ENCODE peak calls at places on chromosome 22, in five cellular contexts. One of them, this sample, is unnamed.

GRCh38 chr22:19277785-19278184 is 13.7 kb downstream of the CLTCL1 start:
- DNase-seq in GM12878: no peak
- DNase-seq in RWPE2: no peak
- DNase-seq in astrocyte of the cerebellum: no peak
- DNase-seq in kidney epithelial cell: no peak
- DNase-seq in this sample: no peak

GRCh38 chr22:37050913-37051628 is 471 bp upstream of the KCTD17 start:
- DNase-seq in GM12878: no peak
- DNase-seq in RWPE2: no peak
- DNase-seq in astrocyte of the cerebellum: no peak
- DNase-seq in kidney epithelial cell: no peak
- DNase-seq in this sample: no peak

GRCh38 chr22:37659066-37659896 is 758 bp downstream of the PDXP start:
- DNase-seq in GM12878: no peak
- DNase-seq in RWPE2: no peak
- DNase-seq in astrocyte of the cerebellum: no peak
- DNase-seq in kidney epithelial cell: no peak
- DNase-seq in this sample: no peak

GRCh38 chr22:36417281-36417686 is 29.5 kb upstream of the MYH9 start:
- DNase-seq in GM12878: no peak
- DNase-seq in RWPE2: peak; percentile 90
- DNase-seq in astrocyte of the cerebellum: no peak
- DNase-seq in kidney epithelial cell: no peak
- DNase-seq in this sample: no peak

GRCh38 chr22:37428649-37429586 is 1.6 kb upstream of the ELFN2 start:
- DNase-seq in GM12878: no peak
- DNase-seq in RWPE2: no peak
- DNase-seq in astrocyte of the cerebellum: peak; percentile 19
- DNase-seq in kidney epithelial cell: no peak
- DNase-seq in this sample: no peak

GRCh38 chr22:33049125-33049729 is 9.0 kb downstream of the SYN3 start:
- DNase-seq in GM12878: peak; percentile 5
- DNase-seq in RWPE2: no peak
- DNase-seq in astrocyte of the cerebellum: peak; percentile 45
- DNase-seq in kidney epithelial cell: peak; percentile 18
- DNase-seq in this sample: peak; percentile 6

GRCh38 chr22:36469094-36469710 is 12.2 kb downstream of the TXN2 start:
- DNase-seq in GM12878: no peak
- DNase-seq in RWPE2: no peak
- DNase-seq in astrocyte of the cerebellum: no peak
- DNase-seq in kidney epithelial cell: no peak
- DNase-seq in this sample: no peak

GRCh38 chr22:36144886-36145541 is 15.5 kb downstream of the APOL3 start:
- DNase-seq in GM12878: no peak
- DNase-seq in RWPE2: no peak
- DNase-seq in astrocyte of the cerebellum: peak; percentile 60
- DNase-seq in kidney epithelial cell: peak; percentile 14
- DNase-seq in this sample: no peak

GRCh38 chr22:42990131-42990838 is 24.7 kb downstream of the PACSIN2 start:
- DNase-seq in GM12878: no peak
- DNase-seq in RWPE2: peak; percentile 81
- DNase-seq in astrocyte of the cerebellum: no peak
- DNase-seq in kidney epithelial cell: peak; percentile 86
- DNase-seq in this sample: peak; percentile 62

GRCh38 chr22:27863556-27863955 is 55.5 kb downstream of the PITPNB start:
- DNase-seq in GM12878: no peak
- DNase-seq in RWPE2: no peak
- DNase-seq in astrocyte of the cerebellum: no peak
- DNase-seq in kidney epithelial cell: no peak
- DNase-seq in this sample: no peak

GRCh38 chr22:27859336-27859735 is 57.8 kb upstream of the MN1 start:
- DNase-seq in GM12878: no peak
- DNase-seq in RWPE2: no peak
- DNase-seq in astrocyte of the cerebellum: no peak
- DNase-seq in kidney epithelial cell: no peak
- DNase-seq in this sample: no peak

GRCh38 chr22:27866136-27867091 is 52.6 kb downstream of the PITPNB start:
- DNase-seq in GM12878: no peak
- DNase-seq in RWPE2: no peak
- DNase-seq in astrocyte of the cerebellum: peak; percentile 76
- DNase-seq in kidney epithelial cell: peak; percentile 19
- DNase-seq in this sample: no peak

GRCh38 chr22:27867114-27867957 is 51.7 kb downstream of the PITPNB start:
- DNase-seq in GM12878: no peak
- DNase-seq in RWPE2: no peak
- DNase-seq in astrocyte of the cerebellum: no peak
- DNase-seq in kidney epithelial cell: no peak
- DNase-seq in this sample: no peak

DNA sequence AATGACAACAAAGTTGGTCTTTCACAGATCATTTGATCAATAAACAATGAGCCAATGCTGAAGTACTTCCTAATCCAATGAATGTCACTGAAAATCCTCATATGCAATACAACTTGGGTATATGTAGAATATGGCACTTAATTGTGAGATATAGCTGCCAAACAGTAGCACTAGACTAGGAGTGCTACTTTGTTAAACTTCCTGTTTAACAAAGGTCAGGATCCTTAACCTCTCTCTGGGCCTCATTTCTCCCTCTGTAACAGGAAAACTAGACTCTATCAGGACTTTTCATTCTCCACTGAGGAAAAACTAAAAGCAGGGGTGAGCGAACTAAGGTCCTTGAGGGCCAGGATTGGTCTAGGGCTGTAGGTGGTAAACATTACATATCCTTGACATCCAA is 56.1 kb downstream of the PITPNB start:
- DNase-seq in GM12878: no peak
- DNase-seq in RWPE2: no peak
- DNase-seq in astrocyte of the cerebellum: no peak
- DNase-seq in kidney epithelial cell: no peak
- DNase-seq in this sample: no peak
- H3K4me3 ChIP-seq in GM12878: no peak overlapping the region
- H3K4me3 ChIP-seq in RWPE2: no peak overlapping the region
- H3K4me3 ChIP-seq in astrocyte of the cerebellum: no peak overlapping the region
- H3K4me3 ChIP-seq in kidney epithelial cell: no peak overlapping the region
- H3K4me3 ChIP-seq in this sample: no peak overlapping the region

GRCh38 chr22:22684605-22685561 is 40.5 kb downstream of the GGTLC2 start:
- DNase-seq in GM12878: no peak
- DNase-seq in RWPE2: no peak
- DNase-seq in astrocyte of the cerebellum: peak; percentile 43
- DNase-seq in kidney epithelial cell: no peak
- DNase-seq in this sample: peak; percentile 18
- TF ChIP-seq CTCF in GM12878: peak; percentile 28
- TF ChIP-seq CTCF in RWPE2: peak; percentile 30
- TF ChIP-seq CTCF in astrocyte of the cerebellum: peak; percentile 44
- TF ChIP-seq CTCF in kidney epithelial cell: peak; percentile 61
- TF ChIP-seq CTCF in this sample: peak; percentile 77

DNA sequence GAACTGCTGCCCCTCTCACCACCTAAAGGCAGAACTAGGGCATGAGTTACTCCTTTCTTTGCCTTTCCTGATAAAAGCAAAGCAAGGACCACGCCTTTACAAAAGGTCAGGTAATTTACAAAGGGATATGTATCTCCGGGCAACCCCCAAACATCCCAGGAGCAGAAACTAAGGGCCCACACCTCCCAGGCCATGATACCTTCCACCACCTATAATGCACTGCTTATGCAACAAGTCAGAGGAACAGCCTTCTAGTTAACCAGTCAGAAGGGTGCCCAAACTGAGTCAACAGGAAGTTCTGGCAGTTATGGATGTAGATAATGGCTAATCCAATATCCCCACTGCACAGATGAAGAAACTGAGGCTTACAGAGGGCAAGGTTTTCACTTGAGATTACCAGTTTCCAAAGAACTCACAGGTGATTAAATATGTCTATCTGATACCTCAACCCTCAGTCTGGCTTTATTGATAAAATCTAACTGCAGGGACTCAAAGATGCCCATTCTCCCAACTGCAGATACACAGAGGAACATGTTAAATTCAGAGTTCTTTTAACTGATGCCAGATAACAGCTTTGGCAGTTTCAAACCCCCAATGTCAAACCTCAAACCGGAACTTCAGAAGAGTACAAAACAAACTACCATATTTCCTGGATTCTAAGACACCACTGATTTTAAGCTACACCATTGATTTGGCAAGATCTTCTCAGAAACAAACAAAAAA is 16.8 kb upstream of the CASTOR1 start:
- DNase-seq in GM12878: no peak
- DNase-seq in RWPE2: no peak
- DNase-seq in astrocyte of the cerebellum: no peak
- DNase-seq in kidney epithelial cell: no peak
- DNase-seq in this sample: no peak
- H3K4me3 ChIP-seq in GM12878: peak overlapping the region; percentile 51
- H3K4me3 ChIP-seq in RWPE2: no peak overlapping the region
- H3K4me3 ChIP-seq in astrocyte of the cerebellum: no peak overlapping the region
- H3K4me3 ChIP-seq in kidney epithelial cell: no peak overlapping the region
- H3K4me3 ChIP-seq in this sample: no peak overlapping the region

GRCh38 chr22:39512026-39512425 is 8.3 kb upstream of the ATF4 start:
- DNase-seq in GM12878: no peak
- DNase-seq in RWPE2: no peak
- DNase-seq in astrocyte of the cerebellum: no peak
- DNase-seq in kidney epithelial cell: no peak
- DNase-seq in this sample: no peak

GRCh38 chr22:39515266-39516050 is 4.9 kb upstream of the ATF4 start:
- DNase-seq in GM12878: no peak
- DNase-seq in RWPE2: no peak
- DNase-seq in astrocyte of the cerebellum: no peak
- DNase-seq in kidney epithelial cell: no peak
- DNase-seq in this sample: no peak

GRCh38 chr22:39513791-39514190 is 6.6 kb upstream of the ATF4 start:
- DNase-seq in GM12878: no peak
- DNase-seq in RWPE2: no peak
- DNase-seq in astrocyte of the cerebellum: no peak
- DNase-seq in kidney epithelial cell: no peak
- DNase-seq in this sample: no peak

GRCh38 chr22:39517470-39517869 is 2.9 kb upstream of the ATF4 start:
- DNase-seq in GM12878: no peak
- DNase-seq in RWPE2: no peak
- DNase-seq in astrocyte of the cerebellum: no peak
- DNase-seq in kidney epithelial cell: no peak
- DNase-seq in this sample: no peak

GRCh38 chr22:39514373-39514973 is 5.9 kb upstream of the ATF4 start:
- DNase-seq in GM12878: no peak
- DNase-seq in RWPE2: no peak
- DNase-seq in astrocyte of the cerebellum: no peak
- DNase-seq in kidney epithelial cell: no peak
- DNase-seq in this sample: no peak
- TF ChIP-seq CTCF in GM12878: peak; percentile 70
- TF ChIP-seq CTCF in RWPE2: peak; percentile 71
- TF ChIP-seq CTCF in astrocyte of the cerebellum: peak; percentile 84
- TF ChIP-seq CTCF in kidney epithelial cell: peak; percentile 81
- TF ChIP-seq CTCF in this sample: peak; percentile 85

GRCh38 chr22:30289980-30290313 is 642 bp upstream of the CASTOR1 start:
- DNase-seq in GM12878: no peak
- DNase-seq in RWPE2: no peak
- DNase-seq in astrocyte of the cerebellum: no peak
- DNase-seq in kidney epithelial cell: no peak
- DNase-seq in this sample: no peak

GRCh38 chr22:30289126-30289979 is at the start of gene CASTOR1:
- DNase-seq in GM12878: no peak
- DNase-seq in RWPE2: peak; percentile 99
- DNase-seq in astrocyte of the cerebellum: peak; percentile 97
- DNase-seq in kidney epithelial cell: peak; percentile 89
- DNase-seq in this sample: peak; percentile 63

GRCh38 chr22:30291334-30291892 is 2.1 kb upstream of the CASTOR1 start:
- DNase-seq in GM12878: no peak
- DNase-seq in RWPE2: no peak
- DNase-seq in astrocyte of the cerebellum: no peak
- DNase-seq in kidney epithelial cell: no peak
- DNase-seq in this sample: no peak

GRCh38 chr22:30290318-30290678 is 993 bp upstream of the CASTOR1 start:
- DNase-seq in GM12878: no peak
- DNase-seq in RWPE2: no peak
- DNase-seq in astrocyte of the cerebellum: no peak
- DNase-seq in kidney epithelial cell: no peak
- DNase-seq in this sample: no peak

DNA sequence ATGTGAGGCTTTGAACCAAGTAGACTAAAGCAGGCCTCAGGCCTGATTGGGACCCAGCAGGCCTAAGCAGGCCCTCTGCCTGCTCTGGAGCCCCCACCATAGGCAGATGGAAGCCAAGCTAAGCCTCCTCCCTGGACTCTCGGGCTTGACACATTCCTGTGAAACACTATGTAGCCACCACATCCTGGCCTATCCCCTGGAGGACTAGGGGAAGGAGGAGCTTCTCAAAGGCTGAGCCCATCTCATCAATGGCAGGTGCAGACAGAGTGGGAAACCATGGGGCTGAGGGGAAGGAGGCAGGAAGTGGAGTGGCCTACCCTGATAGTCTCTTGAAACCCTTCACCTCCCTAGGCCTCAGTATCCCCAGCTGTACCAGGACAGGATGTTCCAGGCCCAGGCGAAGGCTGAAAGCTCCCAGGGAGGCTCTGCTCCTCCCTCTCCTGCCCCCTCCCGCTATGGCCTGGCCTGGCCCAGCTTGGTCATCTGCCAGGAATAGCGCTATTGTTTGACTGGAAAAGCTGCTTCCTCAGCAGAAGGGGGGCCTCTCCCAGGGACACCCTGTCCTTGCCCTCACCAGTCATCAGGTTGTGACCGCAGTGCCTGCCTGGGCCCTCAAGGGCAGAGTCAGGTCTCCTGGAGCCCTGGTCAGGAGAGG is 1.5 kb upstream of the CASTOR1 start:
- DNase-seq in GM12878: no peak
- DNase-seq in RWPE2: no peak
- DNase-seq in astrocyte of the cerebellum: no peak
- DNase-seq in kidney epithelial cell: no peak
- DNase-seq in this sample: no peak
- H3K4me3 ChIP-seq in GM12878: no peak overlapping the region
- H3K4me3 ChIP-seq in RWPE2: no peak overlapping the region
- H3K4me3 ChIP-seq in astrocyte of the cerebellum: no peak overlapping the region
- H3K4me3 ChIP-seq in kidney epithelial cell: no peak overlapping the region
- H3K4me3 ChIP-seq in this sample: no peak overlapping the region

GRCh38 chr22:46262449-46263207 is 515 bp downstream of the PKDREJ start:
- DNase-seq in GM12878: no peak
- DNase-seq in RWPE2: no peak
- DNase-seq in astrocyte of the cerebellum: no peak
- DNase-seq in kidney epithelial cell: no peak
- DNase-seq in this sample: no peak
- TF ChIP-seq CTCF in GM12878: peak; percentile 3
- TF ChIP-seq CTCF in RWPE2: peak; percentile 14
- TF ChIP-seq CTCF in astrocyte of the cerebellum: peak; percentile 25
- TF ChIP-seq CTCF in kidney epithelial cell: peak; percentile 38
- TF ChIP-seq CTCF in this sample: peak; percentile 9

DNA sequence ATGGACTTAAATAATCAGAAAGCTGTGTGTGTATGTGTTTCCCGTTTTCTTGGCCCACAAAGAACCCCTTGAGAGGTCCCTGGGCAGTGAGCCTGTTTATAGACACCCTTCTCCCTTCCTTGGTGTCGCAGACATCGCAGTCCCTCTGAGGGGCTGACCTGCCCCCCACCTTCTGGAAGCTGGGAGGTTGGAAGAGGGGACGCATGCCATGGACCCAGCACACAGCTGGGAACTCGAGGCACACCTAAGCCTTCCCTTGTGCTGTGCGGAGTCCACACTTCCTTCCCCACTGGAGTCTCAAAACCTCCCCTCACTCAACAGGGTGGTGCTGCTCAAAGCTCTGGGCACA is 514 bp upstream of the APOBEC3B start:
- DNase-seq in GM12878: no peak
- DNase-seq in RWPE2: no peak
- DNase-seq in astrocyte of the cerebellum: no peak
- DNase-seq in kidney epithelial cell: no peak
- DNase-seq in this sample: no peak
- H3K4me3 ChIP-seq in GM12878: peak overlapping the region; percentile 64
- H3K4me3 ChIP-seq in RWPE2: no peak overlapping the region
- H3K4me3 ChIP-seq in astrocyte of the cerebellum: no peak overlapping the region
- H3K4me3 ChIP-seq in kidney epithelial cell: no peak overlapping the region
- H3K4me3 ChIP-seq in this sample: peak overlapping the region; percentile 41

GRCh38 chr22:21447694-21448402 is 19.3 kb upstream of the TMEM191C start:
- DNase-seq in GM12878: no peak
- DNase-seq in RWPE2: peak; percentile 33
- DNase-seq in astrocyte of the cerebellum: no peak
- DNase-seq in kidney epithelial cell: no peak
- DNase-seq in this sample: no peak
- TF ChIP-seq CTCF in GM12878: no peak
- TF ChIP-seq CTCF in RWPE2: no peak
- TF ChIP-seq CTCF in astrocyte of the cerebellum: peak; percentile 14
- TF ChIP-seq CTCF in kidney epithelial cell: peak; percentile 33
- TF ChIP-seq CTCF in this sample: peak; percentile 25

This sample was measured in epithelial cell of proximal tubule.